ENCODE peak calls at places on chromosomes 5 and 9, in five cellular contexts. E, C, J, L and X are unnamed samples.

GRCh38 chr5:82356808-82357671 is 78.9 kb upstream of the RPS23 start:
- DNase-seq in E (no peak), C (no peak), J (peak), L (peak), X (peak)

GRCh38 chr5:169299651-169300467 is 1.1 kb downstream of the SLIT3 start:
- DNase-seq in E (no peak), C (no peak), J (no peak), L (no peak), X (no peak)

GRCh38 chr9:79588488-79588887 is 16.7 kb downstream of the TLE4 start:
- DNase-seq in E (no peak), C (no peak), J (no peak), L (no peak), X (no peak)

GRCh38 chr5:40853632-40854192 is 12.5 kb downstream of the CARD6 start:
- DNase-seq in E (no peak), C (no peak), J (no peak), L (no peak), X (no peak)

GRCh38 chr9:126456802-126457547 is 130.3 kb downstream of the MVB12B start:
- DNase-seq in E (no peak), C (no peak), J (no peak), L (no peak), X (no peak)

GRCh38 chr5:128216860-128217531 is 133.4 kb downstream of the SLC12A2 start:
- DNase-seq in E (no peak), C (no peak), J (peak), L (no peak), X (no peak)

GRCh38 chr5:176817369-176817841 is 7.0 kb downstream of the UNC5A start:
- DNase-seq in E (peak), C (no peak), J (no peak), L (no peak), X (no peak)

GRCh38 chr9:126093771-126094170 is 232.9 kb upstream of the MVB12B start:
- DNase-seq in E (no peak), C (no peak), J (no peak), L (no peak), X (no peak)

GRCh38 chr9:89967527-89967926 is 362.7 kb downstream of the GADD45G start:
- DNase-seq in E (no peak), C (no peak), J (no peak), L (no peak), X (no peak)

GRCh38 chr9:131674425-131675421 is 65.2 kb downstream of the RAPGEF1 start:
- DNase-seq in E (no peak), C (no peak), J (no peak), L (no peak), X (no peak)

GRCh38 chr9:77541600-77541999 is 106.5 kb downstream of the GNA14 start:
- DNase-seq in E (no peak), C (no peak), J (no peak), L (no peak), X (no peak)

GRCh38 chr5:90632799-90633198 is 74.2 kb downstream of the ADGRV1 start:
- DNase-seq in E (no peak), C (no peak), J (no peak), L (no peak), X (no peak)

GRCh38 chr9:79577969-79578723 is 6.4 kb downstream of the TLE4 start:
- DNase-seq in E (no peak), C (no peak), J (no peak), L (no peak), X (no peak)

GRCh38 chr9:79360387-79361347 is 211.1 kb upstream of the TLE4 start:
- DNase-seq in E (no peak), C (peak), J (no peak), L (no peak), X (no peak)

GRCh38 chr5:162768962-162769464 is 668.4 kb upstream of the CCNG1 start:
- DNase-seq in E (no peak), C (no peak), J (no peak), L (no peak), X (no peak)

GRCh38 chr5:64977779-64978178 is 209.0 kb downstream of the CWC27 start:
- DNase-seq in E (no peak), C (no peak), J (no peak), L (no peak), X (no peak)

GRCh38 chr5:176157656-176158055 is 80.6 kb upstream of the SIMC1 start:
- DNase-seq in E (no peak), C (no peak), J (peak), L (no peak), X (no peak)

GRCh38 chr5:136027316-136027715 is 1.5 kb upstream of the TGFBI start:
- DNase-seq in E (no peak), C (no peak), J (no peak), L (no peak), X (no peak)

GRCh38 chr9:9790216-9790872 is 822.5 kb downstream of the PTPRD start:
- DNase-seq in E (peak), C (peak), J (no peak), L (no peak), X (peak)

GRCh38 chr5:465591-466403 is 22.8 kb downstream of the EXOC3 start:
- DNase-seq in E (no peak), C (no peak), J (no peak), L (no peak), X (no peak)

GRCh38 chr5:15023846-15024245 is 152.3 kb upstream of the ANKH start:
- DNase-seq in E (no peak), C (no peak), J (no peak), L (no peak), X (no peak)

GRCh38 chr9:20111173-20111843 is 322.5 kb upstream of the SLC24A2 start:
- DNase-seq in E (no peak), C (peak), J (no peak), L (no peak), X (no peak)

GRCh38 chr5:178324481-178325310 is 92.1 kb upstream of the PHYKPL start:
- DNase-seq in E (no peak), C (no peak), J (no peak), L (no peak), X (no peak)

GRCh38 chr5:139451176-139451575 is 11.4 kb downstream of the ECSCR start:
- DNase-seq in E (no peak), C (no peak), J (no peak), L (no peak), X (no peak)

GRCh38 chr5:128538249-128539037 is 398 bp upstream of the FBN2 start:
- DNase-seq in E (no peak), C (no peak), J (peak), L (no peak), X (peak)

GRCh38 chr9:30796806-30797205 is 1587.6 kb upstream of the ACO1 start:
- DNase-seq in E (no peak), C (no peak), J (no peak), L (no peak), X (no peak)

GRCh38 chr9:135130266-135130976 is 43.0 kb downstream of the OLFM1 start:
- DNase-seq in E (peak), C (no peak), J (peak), L (no peak), X (no peak)

GRCh38 chr9:91048739-91049138 is 247.1 kb downstream of the SYK start:
- DNase-seq in E (no peak), C (no peak), J (no peak), L (no peak), X (no peak)

GRCh38 chr5:75214928-75215327 is 21.8 kb downstream of the ANKRD31 start:
- DNase-seq in E (no peak), C (no peak), J (no peak), L (no peak), X (no peak)

GRCh38 chr5:179362355-179362754 is 17.1 kb upstream of the ADAMTS2 start:
- DNase-seq in E (no peak), C (no peak), J (no peak), L (no peak), X (no peak)

GRCh38 chr9:91059713-91060112 is 258.1 kb downstream of the SYK start:
- DNase-seq in E (no peak), C (no peak), J (no peak), L (no peak), X (no peak)

GRCh38 chr5:78964889-78965288 is 20.2 kb downstream of the ARSB start:
- DNase-seq in E (peak), C (no peak), J (no peak), L (no peak), X (no peak)

GRCh38 chr9:37775216-37775919 is 9.5 kb downstream of the EXOSC3 start:
- DNase-seq in E (no peak), C (no peak), J (no peak), L (no peak), X (no peak)

GRCh38 chr5:173016621-173017046 is 33.1 kb downstream of the ATP6V0E1 start:
- DNase-seq in E (no peak), C (no peak), J (no peak), L (no peak), X (no peak)